ENCODE peak calls at places on chromosomes 1 and 21, in five cellular contexts. K is Right ventricle myocardium superior; M is OCI-LY7; A is endothelial cell of umbilical vein; B is CD8-positive, alpha-beta memory T cell. S is an unnamed sample.

GRCh38 chr21:32087452-32087851 is 191.4 kb downstream of the MIS18A start:
- DNase-seq in K (no peak), B (no peak), M (no peak), A (no peak), S (no peak)

GRCh38 chr1:22341791-22342605 is 109.7 kb upstream of the ZBTB40 start:
- DNase-seq in K (no peak), B (no peak), M (no peak), A (peak), S (no peak)

GRCh38 chr21:41970099-41970391 is 16.2 kb upstream of the C2CD2 start:
- DNase-seq in B (no peak), K (no peak), M (no peak), A (no peak), S (no peak)

GRCh38 chr1:211591980-211592493 is 13.1 kb upstream of the SLC30A1 start:
- DNase-seq in B (no peak), A (peak), K (no peak), M (no peak), S (no peak)

GRCh38 chr1:218518341-218518740 is 173.2 kb downstream of the TGFB2 start:
- DNase-seq in B (no peak), K (no peak), M (no peak), A (no peak), S (no peak)

GRCh38 chr1:224175615-224176014 is 7.4 kb upstream of the DEGS1 start:
- DNase-seq in K (peak), A (no peak), B (no peak), M (no peak), S (no peak)

GRCh38 chr21:41929248-41929647 is 24.6 kb downstream of the C2CD2 start:
- DNase-seq in K (no peak), M (peak), B (no peak), A (no peak), S (no peak)

GRCh38 chr1:44791364-44791801 is 3.4 kb upstream of the BEST4 start:
- DNase-seq in B (no peak), K (no peak), M (no peak), A (no peak), S (no peak)

GRCh38 chr1:218476385-218476784 is 131.2 kb downstream of the TGFB2 start:
- DNase-seq in M (no peak), K (no peak), B (no peak), A (peak), S (no peak)

GRCh38 chr1:58584082-58584895 is 7.2 kb upstream of the TACSTD2 start:
- DNase-seq in B (no peak), A (peak), M (no peak), K (peak), S (no peak)